ENCODE peak calls at places on chromosomes 16 and 17, in ten cellular contexts. P is dorsolateral prefrontal cortex, H is neural progenitor cell, T is upper lobe of right lung, O is AG10803, J is fibroblast of pulmonary artery, G is heart right ventricle, F is Calu3, A is Panc1, Y is GM12865. X is an unnamed sample.

GRCh38 chr17:10120749-10121148 is 77.7 kb downstream of the GAS7 start:
- DNase-seq in P (no peak), H (no peak), T (peak), O (no peak), J (no peak), G (no peak), F (no peak), A (no peak), Y (no peak), X (no peak)

GRCh38 chr17:63700528-63701441 is 860 bp upstream of the LIMD2 start:
- DNase-seq in P (peak), H (peak), T (peak), O (peak), J (peak), G (peak), F (no peak), A (no peak), Y (peak), X (peak)

GRCh38 chr17:72270530-72270929 is 149.7 kb downstream of the SOX9 start:
- DNase-seq in P (no peak), H (no peak), T (no peak), O (peak), J (peak), G (peak), F (no peak), A (peak), Y (no peak), X (no peak)

GRCh38 chr16:77359065-77359502 is 75.8 kb downstream of the ADAMTS18 start:
- DNase-seq in P (no peak), H (peak), T (no peak), O (peak), J (peak), G (no peak), F (peak), A (peak), Y (no peak), X (no peak)

GRCh38 chr16:17970816-17971291 is 365.7 kb downstream of the NPIPA8 start:
- DNase-seq in P (no peak), H (no peak), T (no peak), O (peak), J (no peak), G (no peak), F (no peak), A (no peak), Y (no peak), X (no peak)

GRCh38 chr17:73493212-73493814 is 150.9 kb downstream of the SDK2 start:
- DNase-seq in P (no peak), H (no peak), T (no peak), O (no peak), J (no peak), G (no peak), F (no peak), A (no peak), Y (no peak), X (peak)

GRCh38 chr17:41777157-41777578 is 9.3 kb downstream of the JUP start:
- DNase-seq in P (no peak), H (peak), T (no peak), O (peak), J (no peak), G (peak), F (peak), A (no peak), Y (no peak), X (peak)

GRCh38 chr16:87723224-87723619 is 42.6 kb downstream of the KLHDC4 start:
- DNase-seq in P (peak), H (no peak), T (peak), O (peak), J (peak), G (peak), F (no peak), A (no peak), Y (peak), X (peak)

GRCh38 chr16:77434365-77435239 is at the start of gene ADAMTS18:
- DNase-seq in P (no peak), H (peak), T (no peak), O (no peak), J (no peak), G (no peak), F (no peak), A (no peak), Y (no peak), X (peak)

GRCh38 chr17:14019186-14019956 is 49.9 kb upstream of the COX10 start:
- DNase-seq in P (no peak), H (no peak), T (no peak), O (peak), J (peak), G (no peak), F (no peak), A (no peak), Y (no peak), X (no peak)

GRCh38 chr17:17712268-17712924 is 31.1 kb downstream of the RAI1 start:
- DNase-seq in P (no peak), H (no peak), T (no peak), O (peak), J (peak), G (no peak), F (no peak), A (no peak), Y (peak), X (no peak)

GRCh38 chr17:12395733-12396354 is 269.8 kb upstream of the MYOCD start:
- DNase-seq in P (no peak), H (peak), T (no peak), O (no peak), J (peak), G (no peak), F (peak), A (no peak), Y (peak), X (peak)

GRCh38 chr16:878071-878784 is 77.7 kb upstream of the GNG13 start:
- DNase-seq in P (no peak), H (peak), T (no peak), O (peak), J (no peak), G (no peak), F (no peak), A (no peak), Y (no peak), X (peak)

GRCh38 chr17:43641416-43641815 is 20.3 kb downstream of the MEOX1 start:
- DNase-seq in P (no peak), H (no peak), T (no peak), O (no peak), J (peak), G (no peak), F (no peak), A (no peak), Y (no peak), X (no peak)

GRCh38 chr16:50297301-50298074 is 31.1 kb downstream of the ADCY7 start:
- DNase-seq in P (peak), H (no peak), T (peak), O (no peak), J (no peak), G (peak), F (no peak), A (no peak), Y (no peak), X (peak)

GRCh38 chr17:80693511-80693910 is 148.9 kb downstream of the RPTOR start:
- DNase-seq in P (no peak), H (no peak), T (no peak), O (no peak), J (no peak), G (no peak), F (no peak), A (no peak), Y (no peak), X (no peak)

GRCh38 chr17:60559995-60560859 is 34.2 kb upstream of the APPBP2 start:
- DNase-seq in P (no peak), H (no peak), T (peak), O (no peak), J (no peak), G (no peak), F (no peak), A (no peak), Y (no peak), X (no peak)

GRCh38 chr16:2082171-2082982 is 34.6 kb downstream of the TSC2 start:
- DNase-seq in P (no peak), H (no peak), T (no peak), O (no peak), J (peak), G (peak), F (no peak), A (no peak), Y (no peak), X (no peak)

GRCh38 chr17:285751-286422 is 66.7 kb downstream of the RPH3AL start:
- DNase-seq in P (peak), H (no peak), T (peak), O (no peak), J (no peak), G (no peak), F (no peak), A (no peak), Y (no peak), X (no peak)

DNA sequence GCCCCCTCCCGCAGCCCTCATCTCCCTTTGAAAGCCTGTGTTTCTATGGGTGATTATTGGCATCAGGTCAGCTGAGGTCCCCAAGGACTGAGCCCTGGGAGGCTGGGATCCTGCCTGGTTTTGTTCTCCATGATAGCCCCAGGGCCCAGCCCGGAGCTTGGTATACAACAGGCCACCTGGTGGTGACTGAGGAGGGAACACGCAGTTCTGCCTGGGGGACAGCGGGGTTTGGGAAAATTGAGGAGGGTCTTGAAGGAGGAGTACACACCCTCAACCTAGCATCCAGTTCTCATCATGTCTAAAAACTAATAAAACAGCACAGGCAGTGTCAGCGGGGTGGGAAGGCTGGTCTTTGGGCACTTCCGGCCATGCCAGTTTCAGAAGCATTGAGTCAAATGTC is 335.1 kb downstream of the CPPED1 start:
- DNase-seq in P (no peak), H (peak), T (no peak), O (no peak), J (no peak), G (no peak), F (no peak), A (no peak), Y (no peak), X (peak)
- TF ChIP-seq CTCF in P (no peak), H (peak), T (no peak), O (no peak), J (no peak), G (no peak), F (no peak), A (no peak), Y (no peak), X (peak)

DNA sequence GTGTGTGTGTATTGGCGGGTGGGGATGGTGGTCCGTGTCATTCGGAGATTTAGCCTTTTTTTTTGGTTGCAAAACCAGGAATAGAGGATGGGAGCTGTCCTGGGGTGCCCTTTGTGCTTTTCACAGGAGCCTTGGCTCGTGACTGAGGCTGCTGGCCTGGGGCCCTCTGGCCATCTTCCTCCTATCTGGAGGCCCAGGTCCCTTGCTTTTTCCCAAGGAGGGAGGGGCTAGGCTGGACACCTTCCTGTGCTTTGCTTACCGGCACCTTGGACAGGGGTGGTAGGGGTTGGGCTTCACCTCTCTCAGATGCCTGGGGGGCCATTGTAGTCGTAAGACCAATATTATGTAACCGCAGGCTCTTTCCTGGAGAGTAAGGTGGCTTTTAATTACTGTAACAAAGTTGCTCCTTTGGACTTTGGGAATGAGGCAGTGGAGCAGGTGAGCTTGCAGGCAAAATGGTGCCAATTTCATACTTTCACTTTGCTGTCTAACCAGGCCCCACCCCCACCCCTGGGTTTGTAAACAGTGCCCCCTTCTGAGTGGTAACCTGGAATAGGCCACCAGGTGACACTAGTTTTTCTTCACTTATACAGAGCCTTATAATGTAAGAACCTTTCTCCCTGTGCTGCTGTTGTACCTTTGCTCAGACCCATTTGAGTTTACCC is 1.2 kb downstream of the DYNLL2 start:
- DNase-seq in P (no peak), H (peak), T (peak), O (peak), J (peak), G (peak), F (peak), A (no peak), Y (peak), X (no peak)
- TF ChIP-seq CTCF in P (peak), H (peak), T (no peak), O (peak), J (peak), G (no peak), F (no peak), A (peak), Y (peak), X (no peak)

GRCh38 chr16:88846088-88846487 is 10.7 kb downstream of the GALNS start:
- DNase-seq in P (no peak), H (no peak), T (peak), O (no peak), J (no peak), G (no peak), F (no peak), A (no peak), Y (no peak), X (no peak)

GRCh38 chr16:88851616-88852015 is 5.1 kb downstream of the GALNS start:
- DNase-seq in P (no peak), H (no peak), T (no peak), O (no peak), J (no peak), G (no peak), F (no peak), A (no peak), Y (no peak), X (no peak)

GRCh38 chr16:88847654-88848053 is 9.1 kb downstream of the GALNS start:
- DNase-seq in P (no peak), H (no peak), T (no peak), O (no peak), J (no peak), G (no peak), F (no peak), A (no peak), Y (no peak), X (no peak)

GRCh38 chr16:88850531-88851199 is 6.1 kb downstream of the GALNS start:
- DNase-seq in P (no peak), H (no peak), T (no peak), O (no peak), J (no peak), G (no peak), F (no peak), A (no peak), Y (no peak), X (no peak)

GRCh38 chr16:88848557-88848956 is 8.2 kb downstream of the GALNS start:
- DNase-seq in P (no peak), H (no peak), T (no peak), O (no peak), J (no peak), G (no peak), F (no peak), A (no peak), Y (no peak), X (no peak)
- TF ChIP-seq CTCF in P (no peak), H (no peak), T (no peak), O (no peak), J (no peak), G (no peak), F (no peak), A (no peak), Y (no peak), X (no peak)

DNA sequence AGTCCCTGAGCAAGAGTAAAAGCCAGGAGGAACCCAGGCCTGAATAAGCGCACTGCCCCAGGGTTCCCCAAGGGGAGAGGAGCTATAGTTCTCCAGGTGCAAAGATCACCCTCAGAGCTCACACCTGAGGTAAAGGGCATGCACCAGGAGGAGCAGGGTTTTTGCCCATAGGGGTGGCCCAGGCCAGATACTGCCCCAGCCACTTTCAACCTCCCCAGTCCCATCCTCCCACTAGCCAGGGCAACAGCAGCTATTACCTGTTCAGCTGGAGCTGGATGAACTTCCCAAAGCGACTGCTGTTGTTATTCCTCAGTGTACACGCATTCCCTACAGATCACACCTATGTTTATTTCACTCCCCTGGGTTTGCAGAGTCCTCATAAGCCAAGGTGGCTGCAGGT is 19.8 kb downstream of the MYO19 start:
- DNase-seq in P (no peak), H (no peak), T (no peak), O (no peak), J (no peak), G (no peak), F (no peak), A (no peak), Y (no peak), X (no peak)
- TF ChIP-seq CTCF in P (no peak), H (no peak), T (no peak), O (no peak), J (no peak), G (no peak), F (no peak), A (no peak), Y (no peak), X (no peak)

GRCh38 chr16:31134625-31135534 is 647 bp downstream of the PRSS8 start:
- DNase-seq in P (no peak), H (peak), T (peak), O (peak), J (no peak), G (no peak), F (peak), A (no peak), Y (no peak), X (no peak)
- TF ChIP-seq CTCF in P (no peak), H (peak), T (no peak), O (no peak), J (no peak), G (no peak), F (no peak), A (no peak), Y (no peak), X (no peak)